ENCODE peak calls at places on chromosomes 1 and 21, in four cellular contexts. E is OCI-LY7, U is PC-9, O is epithelial cell of esophagus. B is an unnamed sample.

GRCh38 chr1:36520771-36521420 is 38.2 kb upstream of the CSF3R start:
- DNase-seq in E (no peak), U (no peak), O (no peak), B (no peak)

GRCh38 chr1:13517193-13517812 is 3.5 kb upstream of the LRRC38 start:
- DNase-seq in E (peak; percentile 38), U (no peak), O (no peak), B (no peak)

GRCh38 chr1:101365186-101365585 is 128.4 kb downstream of the S1PR1 start:
- DNase-seq in E (no peak), U (no peak), O (no peak), B (no peak)

GRCh38 chr1:41438711-41439110 is 45.8 kb downstream of the EDN2 start:
- DNase-seq in E (no peak), U (no peak), O (no peak), B (no peak)

GRCh38 chr1:243748706-243749283 is 101.2 kb downstream of the AKT3 start:
- DNase-seq in E (peak; percentile 68), U (peak; percentile 7), O (peak; percentile 81), B (peak; percentile 84)

GRCh38 chr21:36743446-36743845 is 44.5 kb downstream of the SIM2 start:
- DNase-seq in E (no peak), U (no peak), O (no peak), B (no peak)

GRCh38 chr1:224582041-224582440 is 34.1 kb upstream of the CNIH3 start:
- DNase-seq in E (no peak), U (no peak), O (no peak), B (no peak)

GRCh38 chr1:9265037-9265436 is 27.7 kb upstream of the SPSB1 start:
- DNase-seq in E (no peak), U (no peak), O (no peak), B (no peak)

GRCh38 chr1:20212685-20213331 is 26.5 kb upstream of the PLA2G2C start:
- DNase-seq in E (peak; percentile 94), U (peak; percentile 92), O (peak; percentile 63), B (peak; percentile 74)

GRCh38 chr1:107572674-107573205 is 392.2 kb downstream of the VAV3 start:
- DNase-seq in E (no peak), U (no peak), O (peak; percentile 94), B (no peak)

GRCh38 chr1:67683306-67683705 is 1.7 kb upstream of the GADD45A start:
- DNase-seq in E (no peak), U (no peak), O (peak; percentile 91), B (no peak)

GRCh38 chr1:239123243-239123642 is 263.1 kb upstream of the CHRM3 start:
- DNase-seq in E (no peak), U (no peak), O (no peak), B (no peak)

GRCh38 chr1:98045211-98046030 is 124.6 kb upstream of the DPYD start:
- DNase-seq in E (no peak), U (no peak), O (peak; percentile 56), B (no peak)

GRCh38 chr1:39698568-39698967 is 7.3 kb upstream of the HPCAL4 start:
- DNase-seq in E (no peak), U (no peak), O (no peak), B (no peak)

GRCh38 chr1:88089961-88090360 is 594.1 kb upstream of the PKN2 start:
- DNase-seq in E (no peak), U (no peak), O (no peak), B (no peak)

GRCh38 chr1:33426906-33427305 is 4.0 kb downstream of the PHC2 start:
- DNase-seq in E (no peak), U (no peak), O (no peak), B (no peak)

GRCh38 chr21:34795152-34796141 is 126.7 kb downstream of the CLIC6 start:
- DNase-seq in E (no peak), U (no peak), O (peak; percentile 88), B (no peak)

GRCh38 chr1:35646043-35646442 is 4.7 kb upstream of the PSMB2 start:
- DNase-seq in E (no peak), U (no peak), O (no peak), B (no peak)

GRCh38 chr1:179229214-179230140 is at the start of gene ABL2:
- DNase-seq in E (peak; percentile 65), U (peak; percentile 39), O (peak; percentile 40), B (peak; percentile 48)

GRCh38 chr1:3019007-3019515 is 2.2 kb upstream of the ACTRT2 start:
- DNase-seq in E (no peak), U (no peak), O (no peak), B (no peak)

GRCh38 chr21:44089001-44089911 is 17.9 kb upstream of the PWP2 start:
- DNase-seq in E (peak; percentile 70), U (no peak), O (no peak), B (no peak)

GRCh38 chr1:94855307-94855700 is 35.1 kb downstream of the SLC44A3 start:
- DNase-seq in E (no peak), U (no peak), O (peak; percentile 62), B (no peak)

GRCh38 chr1:2400950-2401649 is 9.5 kb downstream of the RER1 start:
- DNase-seq in E (no peak), U (no peak), O (no peak), B (no peak)

GRCh38 chr1:181919729-181919991 is 141.9 kb downstream of the ZNF648 start:
- DNase-seq in E (no peak), U (no peak), O (no peak), B (no peak)

GRCh38 chr21:25870084-25870483 is 135.3 kb downstream of the GABPA start:
- DNase-seq in E (no peak), U (no peak), O (no peak), B (no peak)

GRCh38 chr21:25867041-25867440 is 132.3 kb downstream of the GABPA start:
- DNase-seq in E (no peak), U (no peak), O (no peak), B (no peak)

GRCh38 chr21:25872271-25872670 is 137.5 kb downstream of the GABPA start:
- DNase-seq in E (no peak), U (no peak), O (no peak), B (no peak)

DNA sequence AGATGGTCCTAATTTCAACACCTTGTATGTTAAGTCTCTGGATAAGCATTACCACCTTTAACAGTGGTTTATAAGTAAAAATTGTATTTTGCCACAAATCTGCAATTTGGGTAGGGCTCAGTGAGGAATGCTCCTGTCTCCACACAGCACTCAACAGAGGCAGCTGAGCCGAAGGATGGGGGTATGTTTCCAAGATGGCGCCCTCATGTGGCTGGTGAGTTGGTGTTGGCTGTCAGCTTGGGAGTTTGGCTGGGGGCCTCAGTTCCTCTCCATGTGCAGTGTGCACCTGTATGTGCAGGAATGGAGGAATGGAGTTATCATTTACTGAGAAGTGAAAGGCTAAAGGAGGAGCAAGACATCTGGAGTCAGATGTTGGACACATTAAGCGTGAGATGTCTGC is 136.8 kb downstream of the GABPA start:
- DNase-seq in E (peak; percentile 2), U (no peak), O (peak; percentile 33), B (peak; percentile 9)
- TF ChIP-seq CTCF in E (peak; percentile 45), U (no peak), O (peak; percentile 19), B (peak; percentile 19)

GRCh38 chr1:155651861-155652661 is 36.5 kb downstream of the YY1AP1 start:
- DNase-seq in E (no peak), U (no peak), O (peak; percentile 68), B (no peak)
- H3K4me3 ChIP-seq in E (no peak overlapping the region), U (peak overlapping the region; percentile 44), O (peak overlapping the region; percentile 14), B (no peak overlapping the region)

GRCh38 chr1:195071461-195071860 is 1536.8 kb downstream of the KCNT2 start:
- DNase-seq in E (no peak), U (no peak), O (no peak), B (peak; percentile 4)
- TF ChIP-seq CTCF in E (no peak), U (no peak), O (no peak), B (no peak)

GRCh38 chr1:228376651-228377631 is 29.7 kb downstream of the TRIM11 start:
- DNase-seq in E (no peak), U (no peak), O (no peak), B (no peak)

GRCh38 chr1:228378453-228379164 is 28.0 kb downstream of the TRIM11 start:
- DNase-seq in E (peak; percentile 19), U (peak; percentile 95), O (peak; percentile 69), B (no peak)

GRCh38 chr1:228377664-228378452 is 28.8 kb downstream of the TRIM11 start:
- DNase-seq in E (no peak), U (no peak), O (no peak), B (no peak)

GRCh38 chr1:228379666-228380065 is 27.0 kb downstream of the TRIM11 start:
- DNase-seq in E (no peak), U (no peak), O (no peak), B (no peak)

DNA sequence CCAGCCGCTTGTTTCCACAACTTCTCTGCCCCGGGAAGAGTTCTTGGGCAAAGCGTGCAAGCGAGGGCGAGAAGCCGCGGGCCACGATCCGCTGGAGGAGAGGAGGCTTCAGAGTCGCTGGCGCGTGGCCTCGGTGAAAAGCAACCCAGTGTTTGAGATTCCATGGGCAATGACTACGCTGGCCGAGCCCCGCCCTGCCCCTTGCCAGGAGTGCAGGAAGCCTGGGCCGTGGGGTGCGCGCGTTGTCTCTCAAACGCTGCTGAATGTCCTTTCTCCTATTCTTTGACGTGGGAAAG is 27.5 kb downstream of the TRIM11 start:
- DNase-seq in E (no peak), U (peak; percentile 58), O (peak; percentile 41), B (no peak)
- H3K4me3 ChIP-seq in E (no peak overlapping the region), U (peak overlapping the region; percentile 67), O (peak overlapping the region; percentile 59), B (no peak overlapping the region)

GRCh38 chr1:55965981-55966461 is 613.3 kb downstream of the PLPP3 start:
- DNase-seq in E (no peak), U (no peak), O (peak; percentile 56), B (no peak)
- TF ChIP-seq CTCF in E (no peak), U (no peak), O (no peak), B (no peak)

DNA sequence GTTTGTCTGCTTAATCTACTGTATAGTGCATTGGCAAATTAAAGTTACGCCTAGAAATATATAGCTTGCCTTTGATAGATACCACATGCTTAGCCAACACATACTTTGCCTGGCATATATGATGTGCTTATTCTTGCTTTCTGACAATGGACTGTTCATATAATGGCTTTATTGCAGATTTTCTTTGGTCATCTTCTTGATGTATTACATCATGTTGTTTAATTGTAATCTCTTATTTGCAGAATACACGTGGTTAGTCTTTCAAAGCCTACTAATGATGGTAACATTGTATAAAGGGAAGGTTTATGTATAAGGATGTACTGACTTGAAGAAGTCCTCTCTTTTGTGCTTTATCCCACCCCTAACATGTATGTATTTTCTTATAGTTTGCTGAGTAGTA is 201.5 kb downstream of the PDE4B start:
- DNase-seq in E (no peak), U (no peak), O (no peak), B (no peak)
- H3K4me3 ChIP-seq in E (no peak overlapping the region), U (no peak overlapping the region), O (no peak overlapping the region), B (no peak overlapping the region)

B was measured in GM12865.